ENCODE peak calls at places on chromosomes 2 and 18, in five cellular contexts. L, J, B, D and A are unnamed samples.

GRCh38 chr2:128765822-128766221 is 447.2 kb upstream of the HS6ST1 start:
- DNase-seq in B (no peak), L (no peak), J (no peak), D (peak), A (no peak)

GRCh38 chr2:161990741-161991140 is 83.3 kb downstream of the DPP4 start:
- DNase-seq in J (no peak), D (no peak), L (no peak), B (peak), A (no peak)

GRCh38 chr2:219292616-219293015 is 13.4 kb downstream of the DNAJB2 start:
- DNase-seq in J (no peak), L (no peak), B (no peak), D (no peak), A (no peak)

GRCh38 chr2:228079194-228079593 is 102.3 kb downstream of the SPHKAP start:
- DNase-seq in J (no peak), L (no peak), D (no peak), B (no peak), A (no peak)

GRCh38 chr2:219803294-219803693 is 175.9 kb downstream of the SLC4A3 start:
- DNase-seq in L (no peak), D (no peak), J (no peak), B (no peak), A (no peak)

GRCh38 chr2:113791697-113792590 is 35.5 kb upstream of the SLC35F5 start:
- DNase-seq in L (no peak), B (no peak), J (no peak), D (no peak), A (peak)

GRCh38 chr2:174059178-174059874 is 94.2 kb upstream of the SP3 start:
- DNase-seq in B (peak), L (no peak), J (peak), D (no peak), A (no peak)

GRCh38 chr2:64537991-64538390 is 13.9 kb downstream of the AFTPH start:
- DNase-seq in B (no peak), L (no peak), D (no peak), J (no peak), A (no peak)

GRCh38 chr18:11733031-11733430 is 44.0 kb downstream of the GNAL start:
- DNase-seq in J (peak), B (peak), L (peak), D (peak), A (no peak)

GRCh38 chr2:147865560-147865959 is 20.7 kb downstream of the ACVR2A start:
- DNase-seq in D (no peak), L (no peak), J (no peak), B (no peak), A (no peak)

GRCh38 chr2:237306083-237306786 is 107.7 kb downstream of the COL6A3 start:
- DNase-seq in L (no peak), D (no peak), J (no peak), B (no peak), A (no peak)
- TF ChIP-seq ATF2 in L (no peak), D (no peak), J (no peak), B (no peak), A (no peak)

GRCh38 chr18:7567487-7568425 is 640 bp downstream of the PTPRM start:
- DNase-seq in D (peak), J (no peak), L (peak), B (no peak), A (no peak)

GRCh38 chr18:7568426-7568825 is 1.3 kb downstream of the PTPRM start:
- DNase-seq in J (no peak), L (peak), B (peak), D (no peak), A (no peak)

GRCh38 chr18:7565677-7566076 is 1.4 kb upstream of the PTPRM start:
- DNase-seq in L (no peak), J (no peak), B (no peak), D (no peak), A (no peak)

GRCh38 chr18:7566244-7566586 is 901 bp upstream of the PTPRM start:
- DNase-seq in B (no peak), D (no peak), J (no peak), L (no peak), A (no peak)

GRCh38 chr18:7566587-7567486 is at the start of gene PTPRM:
- DNase-seq in L (peak), J (peak), B (peak), D (peak), A (no peak)
- TF ChIP-seq ATF2 in L (no peak), J (no peak), B (peak), D (no peak), A (no peak)

DNA sequence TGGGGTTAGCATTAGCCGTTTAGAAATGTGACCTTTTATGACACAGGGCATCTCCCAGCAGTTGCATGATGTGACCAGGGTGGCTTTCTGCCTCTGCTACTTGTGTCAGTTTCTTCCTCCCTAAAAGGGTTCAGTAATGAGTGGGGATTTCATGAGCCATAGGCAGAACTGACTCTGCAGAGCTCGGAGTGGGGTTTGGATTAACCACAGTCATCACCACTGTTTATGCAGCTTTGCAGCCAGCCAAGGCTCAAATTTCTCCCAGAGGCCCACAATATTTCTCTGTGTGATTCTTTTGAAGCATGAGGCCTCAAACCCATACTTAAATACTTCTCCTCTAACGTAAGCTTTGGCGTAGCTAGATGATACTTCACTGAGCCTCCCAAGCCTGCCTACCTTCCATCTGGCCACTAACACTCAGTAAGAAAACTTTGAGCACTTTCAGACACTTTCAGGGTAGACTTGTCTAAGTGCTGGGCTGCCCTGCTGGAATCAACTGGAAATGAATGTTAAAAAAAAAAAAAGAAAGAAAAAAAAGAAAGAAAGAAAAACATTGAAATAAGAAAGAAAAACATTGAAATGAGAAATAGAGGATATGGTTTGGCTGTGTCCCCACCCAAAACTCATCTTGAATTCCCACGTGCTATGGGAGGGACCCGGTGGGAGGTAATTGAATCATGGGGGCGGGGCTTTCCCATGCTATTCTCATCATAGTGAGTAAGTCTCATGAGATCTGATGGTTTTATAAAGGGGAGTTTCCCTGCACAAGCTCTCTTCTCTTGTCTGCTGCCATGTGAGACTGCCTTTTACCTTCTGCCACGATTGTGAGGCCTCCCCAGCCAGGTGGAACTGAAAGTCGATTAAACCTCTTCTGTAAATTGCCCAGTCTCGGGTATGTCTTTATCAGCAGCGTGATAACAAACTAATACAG is 11.5 kb upstream of the LAPTM4A start:
- DNase-seq in J (no peak), D (no peak), L (no peak), B (no peak), A (no peak)
- TF ChIP-seq ATF2 in J (no peak), D (no peak), L (no peak), B (no peak), A (no peak)

DNA sequence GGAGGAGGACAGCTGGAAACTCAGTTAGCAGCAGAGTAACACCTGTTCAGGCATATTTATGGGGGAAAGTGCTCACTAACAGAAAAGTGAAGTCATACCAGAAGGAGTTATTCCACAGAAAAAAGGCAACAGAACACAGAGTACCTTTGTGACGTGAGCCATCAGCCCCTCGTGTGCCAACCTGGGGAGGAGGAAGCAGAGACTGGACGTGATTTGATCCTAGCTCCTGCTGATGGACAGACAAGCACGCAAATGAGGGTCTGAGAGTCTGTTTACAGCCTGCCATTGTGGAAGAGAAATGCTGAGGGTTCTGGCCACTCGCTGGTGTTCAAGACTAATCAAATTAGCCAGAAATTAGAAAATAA is 120.7 kb downstream of the ZNF521 start:
- DNase-seq in L (no peak), D (no peak), J (no peak), B (no peak), A (no peak)
- TF ChIP-seq ATF2 in L (no peak), D (no peak), J (no peak), B (no peak), A (no peak)

GRCh38 chr2:157572725-157573124 is 55.9 kb downstream of the ACVR1C start:
- DNase-seq in L (no peak), J (peak), D (no peak), B (peak), A (no peak)
- TF ChIP-seq ATF2 in L (no peak), J (no peak), D (no peak), B (no peak), A (no peak)

GRCh38 chr2:86393521-86394490 is 47.4 kb upstream of the KDM3A start:
- DNase-seq in J (no peak), B (no peak), D (no peak), L (no peak), A (no peak)

GRCh38 chr2:86397989-86398388 is 43.2 kb upstream of the KDM3A start:
- DNase-seq in L (no peak), B (no peak), J (peak), D (no peak), A (no peak)

GRCh38 chr2:86398911-86399474 is 42.2 kb upstream of the KDM3A start:
- DNase-seq in D (no peak), L (no peak), J (no peak), B (no peak), A (no peak)

GRCh38 chr2:86396304-86396785 is 44.8 kb upstream of the KDM3A start:
- DNase-seq in L (peak), D (no peak), J (peak), B (peak), A (no peak)

DNA sequence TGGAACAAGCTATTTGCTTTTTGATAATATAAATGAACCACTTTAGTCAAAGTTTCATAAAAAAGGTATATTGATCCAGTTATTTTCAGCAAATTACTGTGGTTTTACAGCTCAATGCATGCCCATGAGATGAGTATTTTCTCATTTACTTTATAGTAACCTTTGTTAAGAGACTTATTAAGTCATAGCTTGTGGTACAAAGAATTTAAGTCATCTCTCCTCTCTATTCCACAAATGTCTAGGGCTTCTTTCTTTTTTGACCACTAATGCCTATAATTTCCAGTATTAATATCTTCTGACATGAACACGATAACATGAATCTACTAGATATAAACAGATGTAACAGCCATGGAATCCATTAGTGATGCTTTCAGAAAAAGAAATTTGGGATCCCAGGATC is 42.7 kb upstream of the KDM3A start:
- DNase-seq in B (no peak), J (no peak), L (no peak), D (no peak), A (no peak)
- TF ChIP-seq ATF2 in B (no peak), J (no peak), L (no peak), D (no peak), A (no peak)

DNA sequence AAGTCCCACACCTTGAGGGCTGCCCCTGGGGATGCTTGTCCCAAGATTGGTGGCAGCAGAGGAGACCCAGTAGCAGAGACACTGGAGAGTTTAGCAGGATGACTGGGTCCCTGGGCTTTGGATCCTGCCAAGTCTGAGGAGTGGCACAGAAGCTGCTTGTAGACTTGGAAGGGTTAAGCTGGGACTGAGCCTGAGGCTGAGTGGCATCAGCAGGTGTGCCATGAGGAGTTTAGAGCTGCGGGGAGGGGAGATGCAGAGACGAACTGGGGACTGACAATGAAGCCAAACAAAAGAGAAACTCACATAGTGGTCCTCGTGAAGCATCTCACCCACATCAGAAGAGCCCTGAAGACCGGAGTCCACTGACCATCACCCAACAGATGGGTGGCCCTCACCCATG is 329.7 kb upstream of the KLHL29 start:
- DNase-seq in J (no peak), D (no peak), B (no peak), L (no peak), A (no peak)
- TF ChIP-seq ATF2 in J (no peak), D (no peak), B (no peak), L (no peak), A (no peak)

GRCh38 chr2:105580870-105581567 is 163.7 kb upstream of the NCK2 start:
- DNase-seq in D (no peak), J (no peak), L (no peak), B (no peak), A (no peak)

GRCh38 chr2:105582952-105583660 is 161.6 kb upstream of the NCK2 start:
- DNase-seq in J (no peak), D (no peak), L (no peak), B (peak), A (no peak)

GRCh38 chr2:105581568-105581944 is 163.2 kb upstream of the NCK2 start:
- DNase-seq in D (no peak), J (no peak), B (no peak), L (no peak), A (no peak)

GRCh38 chr2:105584437-105585010 is 160.2 kb upstream of the NCK2 start:
- DNase-seq in J (no peak), L (no peak), D (no peak), B (no peak), A (no peak)
- TF ChIP-seq ATF2 in J (no peak), L (no peak), D (no peak), B (no peak), A (no peak)

DNA sequence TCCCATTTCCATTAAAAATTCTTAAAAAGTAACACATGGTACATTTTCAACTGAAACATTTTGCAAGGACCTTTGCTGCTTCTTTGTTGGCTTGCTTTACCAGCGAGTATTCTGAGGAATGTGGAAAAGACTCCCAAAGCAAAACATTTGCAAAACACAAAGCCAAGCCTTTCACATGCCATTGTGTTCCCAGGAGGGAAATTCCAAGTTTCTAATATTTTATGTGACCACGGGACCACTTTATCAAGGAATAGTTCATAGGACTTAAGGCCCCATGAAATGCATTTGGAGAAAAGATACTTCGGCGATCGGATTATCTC is 26.2 kb downstream of the CYP27C1 start:
- DNase-seq in L (no peak), B (no peak), J (no peak), D (no peak), A (no peak)
- TF ChIP-seq ATF2 in L (no peak), B (no peak), J (no peak), D (no peak), A (no peak)

GRCh38 chr2:3725002-3725401 is 21.6 kb downstream of the DCDC2C start:
- DNase-seq in B (no peak), D (no peak), J (no peak), L (no peak), A (no peak)
- TF ChIP-seq ATF2 in B (no peak), D (no peak), J (no peak), L (no peak), A (no peak)